ENCODE peak calls at places on chromosomes 13 and 19, in four cellular contexts. Q is ovary, Y is posterior vena cava, C is NCI-H1417. T is an unnamed sample.

GRCh38 chr13:24142453-24142852 is 18.1 kb upstream of the SPATA13 start:
- DNase-seq in Q (no peak), Y (no peak), C (no peak), T (no peak)

GRCh38 chr13:98571955-98572662 is 4.8 kb downstream of the STK24 start:
- DNase-seq in Q (no peak), Y (no peak), C (peak), T (no peak)

GRCh38 chr19:14577885-14578427 is 4.9 kb upstream of the CLEC17A start:
- DNase-seq in Q (no peak), Y (no peak), C (no peak), T (no peak)

GRCh38 chr13:78398743-78399410 is 204.5 kb downstream of the POU4F1 start:
- DNase-seq in Q (no peak), Y (no peak), C (no peak), T (no peak)

GRCh38 chr19:8831373-8831772 is 731 bp downstream of the ZNF558 start:
- DNase-seq in Q (no peak), Y (no peak), C (no peak), T (no peak)

GRCh38 chr19:8986296-8986695 is 23.9 kb downstream of the MUC16 start:
- DNase-seq in Q (no peak), Y (no peak), C (no peak), T (no peak)

GRCh38 chr13:68609671-68610070 is 1379.5 kb upstream of the PCDH9 start:
- DNase-seq in Q (no peak), Y (no peak), C (no peak), T (no peak)

GRCh38 chr13:43596924-43597598 is 189.7 kb downstream of the ENOX1 start:
- DNase-seq in Q (no peak), Y (no peak), C (no peak), T (no peak)

GRCh38 chr19:9877775-9878510 is 42.8 kb downstream of the PIN1 start:
- DNase-seq in Q (no peak), Y (no peak), C (no peak), T (no peak)

GRCh38 chr13:36251012-36251411 is 36.7 kb upstream of the SOHLH2 start:
- DNase-seq in Q (no peak), Y (no peak), C (no peak), T (no peak)

GRCh38 chr13:44312898-44313551 is 60.6 kb upstream of the SERP2 start:
- DNase-seq in Q (no peak), Y (no peak), C (no peak), T (no peak)

GRCh38 chr13:51539887-51540286 is 44.4 kb upstream of the WDFY2 start:
- DNase-seq in Q (no peak), Y (no peak), C (no peak), T (no peak)

GRCh38 chr19:15971217-15971616 is 22.4 kb downstream of the OR10H4 start:
- DNase-seq in Q (no peak), Y (no peak), C (no peak), T (no peak)

GRCh38 chr13:59424661-59425060 is 739.1 kb downstream of the DIAPH3 start:
- DNase-seq in Q (no peak), Y (no peak), C (no peak), T (no peak)

GRCh38 chr13:111898956-111899713 is 167.8 kb upstream of the SOX1 start:
- DNase-seq in Q (no peak), Y (peak), C (no peak), T (no peak)